ENCODE peak calls at places on chromosomes 5 and 9, in six cellular contexts. M, U, H, Y, L and P are unnamed samples. For H3K9me3, the result is how much of the 10 kb centered on the place peaks cover.

GRCh38 chr5:121189569-121190305 is 661.9 kb upstream of the FTMT start:
- DNase-seq in M (no peak), U (peak), H (no peak), Y (peak), L (no peak), P (no peak)

GRCh38 chr5:174426388-174426787 is 298.0 kb upstream of the MSX2 start:
- DNase-seq in M (no peak), U (no peak), H (no peak), Y (no peak), L (no peak), P (no peak)

GRCh38 chr9:134066923-134067851 is 639 bp downstream of the BRD3 start:
- DNase-seq in M (no peak), U (no peak), H (peak), Y (peak), L (peak), P (peak)

GRCh38 chr5:39014544-39014943 is 59.7 kb downstream of the RICTOR start:
- DNase-seq in M (no peak), U (no peak), H (no peak), Y (peak), L (no peak), P (no peak)

GRCh38 chr5:98839469-98840383 is 66.3 kb downstream of the RGMB start:
- DNase-seq in M (no peak), U (no peak), H (no peak), Y (no peak), L (peak), P (no peak)

GRCh38 chr5:123639244-123639643 is 127.3 kb downstream of the CSNK1G3 start:
- DNase-seq in M (no peak), U (no peak), H (no peak), Y (no peak), L (no peak), P (no peak)

GRCh38 chr5:171715551-171715950 is 70.1 kb upstream of the SMIM23 start:
- DNase-seq in M (no peak), U (no peak), H (no peak), Y (no peak), L (no peak), P (no peak)

GRCh38 chr5:34524123-34524522 is 132.0 kb upstream of the RAI14 start:
- DNase-seq in M (no peak), U (no peak), H (no peak), Y (peak), L (no peak), P (no peak)

GRCh38 chr5:109529520-109529919 is 119.7 kb upstream of the PJA2 start:
- DNase-seq in M (no peak), U (no peak), H (no peak), Y (peak), L (no peak), P (no peak)

GRCh38 chr9:13755551-13755950 is 476.1 kb upstream of the MPDZ start:
- DNase-seq in M (no peak), U (no peak), H (no peak), Y (no peak), L (no peak), P (no peak)

GRCh38 chr5:80119337-80119736 is 84.2 kb downstream of the THBS4 start:
- DNase-seq in M (no peak), U (no peak), H (no peak), Y (no peak), L (no peak), P (no peak)

GRCh38 chr5:175842947-175843793 is 28.2 kb upstream of the CPLX2 start:
- DNase-seq in M (no peak), U (no peak), H (no peak), Y (peak), L (no peak), P (no peak)

GRCh38 chr9:78167356-78167755 is 68.5 kb upstream of the CEP78 start:
- DNase-seq in M (no peak), U (no peak), H (no peak), Y (no peak), L (no peak), P (no peak)

GRCh38 chr9:89888233-89888632 is 283.4 kb downstream of the GADD45G start:
- DNase-seq in M (no peak), U (no peak), H (no peak), Y (no peak), L (no peak), P (no peak)

GRCh38 chr5:18761801-18762200 is 1127.5 kb downstream of the TAF11L14 start:
- DNase-seq in M (no peak), U (no peak), H (peak), Y (no peak), L (peak), P (no peak)

GRCh38 chr5:116371431-116371830 is 203.2 kb downstream of the SEMA6A start:
- DNase-seq in M (no peak), U (no peak), H (no peak), Y (no peak), L (no peak), P (no peak)

GRCh38 chr5:147190236-147190815 is 44.5 kb upstream of the STK32A start:
- DNase-seq in M (no peak), U (no peak), H (no peak), Y (no peak), L (no peak), P (no peak)

GRCh38 chr5:172113036-172113435 is 75.0 kb downstream of the STK10 start:
- DNase-seq in M (no peak), U (no peak), H (peak), Y (no peak), L (peak), P (peak)

GRCh38 chr9:106697799-106698591 is 165.0 kb upstream of the ZNF462 start:
- DNase-seq in M (no peak), U (peak), H (no peak), Y (peak), L (no peak), P (no peak)

GRCh38 chr5:72633649-72634048 is 126.4 kb upstream of the ZNF366 start:
- DNase-seq in M (no peak), U (no peak), H (no peak), Y (peak), L (no peak), P (no peak)

GRCh38 chr9:130042406-130042930 is 521 bp downstream of the FNBP1 start:
- DNase-seq in M (no peak), U (no peak), H (peak), Y (no peak), L (no peak), P (no peak)

GRCh38 chr9:79581794-79582193 is 10.0 kb downstream of the TLE4 start:
- DNase-seq in M (no peak), U (no peak), H (peak), Y (peak), L (peak), P (no peak)

GRCh38 chr5:133245191-133246052 is 193.6 kb downstream of the HSPA4 start:
- DNase-seq in M (peak), U (peak), H (no peak), Y (peak), L (peak), P (no peak)

GRCh38 chr5:138926688-138927448 is 51.7 kb upstream of the LRRTM2 start:
- DNase-seq in M (no peak), U (no peak), H (no peak), Y (no peak), L (no peak), P (no peak)

GRCh38 chr9:91421022-91421765 is 2.4 kb downstream of the NFIL3 start:
- DNase-seq in M (no peak), U (no peak), H (no peak), Y (peak), L (no peak), P (no peak)

GRCh38 chr5:30401479-30402058 is 791.9 kb upstream of the CDH6 start:
- DNase-seq in M (no peak), U (peak), H (no peak), Y (peak), L (no peak), P (no peak)

GRCh38 chr9:35540315-35540714 is 50.4 kb downstream of the RUSC2 start:
- DNase-seq in M (no peak), U (no peak), H (no peak), Y (no peak), L (no peak), P (no peak)

GRCh38 chr5:67934976-67935375 is 280.6 kb upstream of the PIK3R1 start:
- DNase-seq in M (no peak), U (no peak), H (no peak), Y (no peak), L (no peak), P (no peak)

GRCh38 chr9:36136277-36136893 is at the start of gene GLIPR2:
- DNase-seq in M (peak), U (peak), H (peak), Y (peak), L (peak), P (peak)

GRCh38 chr9:136791466-136792276 is 527 bp downstream of the TMEM141 start:
- DNase-seq in M (peak), U (peak), H (peak), Y (no peak), L (peak), P (peak)

GRCh38 chr5:39513236-39513635 is 88.5 kb upstream of the DAB2 start:
- DNase-seq in M (peak), U (no peak), H (no peak), Y (peak), L (no peak), P (no peak)

GRCh38 chr5:76030343-76030742 is 52.8 kb upstream of the SV2C start:
- DNase-seq in M (no peak), U (no peak), H (no peak), Y (no peak), L (no peak), P (no peak)

GRCh38 chr5:31692561-31693221 is 53.8 kb downstream of the PDZD2 start:
- DNase-seq in M (no peak), U (peak), H (no peak), Y (no peak), L (no peak), P (no peak)

GRCh38 chr5:93572773-93573626 is 8.0 kb downstream of the NR2F1-AS1 start:
- DNase-seq in M (no peak), U (no peak), H (no peak), Y (no peak), L (no peak), P (no peak)

GRCh38 chr5:84242286-84242685 is 142.4 kb downstream of the EDIL3 start:
- DNase-seq in M (no peak), U (no peak), H (no peak), Y (peak), L (no peak), P (no peak)

GRCh38 chr9:75775966-75776691 is 114.3 kb upstream of the PCSK5 start:
- DNase-seq in M (no peak), U (no peak), H (no peak), Y (no peak), L (no peak), P (no peak)

GRCh38 chr5:136036991-136037705 is 8.4 kb downstream of the TGFBI start:
- DNase-seq in M (no peak), U (no peak), H (peak), Y (peak), L (peak), P (no peak)

GRCh38 chr5:38445374-38446028 is 110.9 kb downstream of the LIFR start:
- DNase-seq in M (no peak), U (peak), H (no peak), Y (no peak), L (no peak), P (no peak)

GRCh38 chr9:131685753-131686706 is 53.8 kb downstream of the RAPGEF1 start:
- DNase-seq in M (no peak), U (no peak), H (no peak), Y (no peak), L (no peak), P (no peak)

GRCh38 chr5:137306903-137307302 is 192.2 kb downstream of the SPOCK1 start:
- DNase-seq in M (no peak), U (no peak), H (no peak), Y (no peak), L (no peak), P (no peak)

DNA sequence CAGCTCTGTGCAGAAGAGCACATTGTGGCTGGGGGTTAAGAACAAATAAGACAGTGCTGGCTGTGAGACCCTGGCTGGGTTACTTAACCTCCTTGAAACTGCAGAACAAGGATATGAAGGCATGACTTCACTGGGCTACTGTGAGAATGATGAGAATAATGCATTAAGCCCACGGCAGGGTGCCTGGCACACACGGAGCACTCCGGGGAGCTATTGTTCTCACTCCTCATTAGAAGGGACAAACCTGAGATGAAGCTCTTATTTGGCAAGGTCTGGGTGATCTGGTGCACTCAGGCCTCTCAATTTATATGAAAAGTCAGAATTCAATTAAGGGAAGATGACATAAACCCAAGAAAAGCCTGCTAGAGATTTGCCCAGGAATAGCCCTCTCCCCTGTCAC is 102.3 kb downstream of the COL23A1 start:
- DNase-seq in M (no peak), U (no peak), H (no peak), Y (no peak), L (no peak), P (no peak)
- H3K9me3 ChIP-seq in M (under half), U (under half), H (under half), Y (under half), L (under half), P (under half)

GRCh38 chr5:2376486-2376885 is 375.0 kb downstream of the IRX2 start:
- DNase-seq in M (no peak), U (no peak), H (no peak), Y (no peak), L (no peak), P (no peak)
- H3K9me3 ChIP-seq in M (under half), U (under half), H (under half), Y (under half), L (under half), P (under half)

DNA sequence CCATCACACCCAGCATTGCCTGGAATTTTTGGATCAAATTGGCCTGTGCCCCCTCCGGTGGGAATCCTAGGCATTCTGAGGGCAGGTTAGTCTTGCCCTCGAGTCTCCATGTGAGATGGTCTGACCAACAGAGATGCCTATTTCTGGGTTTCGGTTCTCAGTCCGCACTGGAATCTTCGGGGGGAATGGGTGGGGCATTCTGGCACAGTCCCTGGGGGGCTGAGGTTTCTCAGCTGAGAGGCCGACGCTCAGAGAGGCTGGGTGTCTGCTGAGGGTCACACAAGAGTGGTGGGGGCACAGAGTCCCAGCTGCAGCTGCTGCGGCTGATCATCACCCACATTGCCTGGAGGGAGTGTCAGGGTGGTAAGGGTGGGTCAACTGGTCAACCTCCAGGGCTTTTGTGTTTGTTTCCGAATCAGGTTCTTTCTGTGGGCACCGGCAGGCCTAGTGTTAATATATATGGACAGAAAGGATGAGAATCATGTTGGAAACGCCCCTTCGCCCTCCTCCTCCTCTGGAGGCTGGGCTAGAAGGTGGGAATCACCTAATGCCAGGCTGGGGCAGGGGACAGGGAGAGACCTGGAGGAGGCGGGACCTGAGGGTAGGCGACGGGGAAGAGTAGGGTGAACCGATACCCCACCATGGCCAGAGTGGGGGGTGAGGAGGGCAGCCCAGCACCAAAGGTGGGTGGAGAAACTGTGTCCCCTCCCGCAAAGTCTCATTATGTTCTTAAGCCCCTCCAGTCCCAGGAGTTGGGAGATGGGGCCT is 149.5 kb upstream of the PHYKPL start:
- DNase-seq in M (no peak), U (no peak), H (no peak), Y (no peak), L (no peak), P (no peak)
- H3K9me3 ChIP-seq in M (under half), U (under half), H (under half), Y (under half), L (under half), P (under half)

GRCh38 chr9:96766199-96766598 is 11.7 kb downstream of the ZNF510 start:
- DNase-seq in M (no peak), U (no peak), H (no peak), Y (no peak), L (no peak), P (no peak)

GRCh38 chr9:96758845-96759673 is 18.8 kb downstream of the ZNF510 start:
- DNase-seq in M (no peak), U (no peak), H (no peak), Y (no peak), L (peak), P (no peak)

DNA sequence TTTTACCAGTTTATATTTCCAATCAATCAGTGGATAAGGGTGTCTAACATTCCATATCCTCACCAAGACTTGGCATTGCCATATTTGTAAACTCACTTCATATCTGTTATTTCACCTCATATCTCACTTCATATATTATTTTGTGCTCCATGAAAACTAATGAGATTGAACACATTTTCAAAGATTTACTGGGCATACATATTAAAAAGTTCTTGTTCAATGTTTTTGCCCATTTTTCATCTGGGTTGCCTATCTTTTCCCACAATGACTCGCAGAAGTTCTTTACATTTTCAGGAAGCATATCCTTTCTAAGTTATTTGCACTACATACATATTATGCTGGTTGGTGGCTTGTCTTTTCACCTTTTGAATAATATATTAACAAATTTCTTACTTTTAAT is 15.3 kb downstream of the ZNF510 start:
- DNase-seq in M (no peak), U (no peak), H (no peak), Y (no peak), L (no peak), P (no peak)
- H3K9me3 ChIP-seq in M (under half), U (under half), H (under half), Y (half or more), L (half or more), P (half or more)

GRCh38 chr9:11269036-11269435 is 656.2 kb upstream of the PTPRD start:
- DNase-seq in M (no peak), U (no peak), H (no peak), Y (no peak), L (no peak), P (no peak)
- H3K9me3 ChIP-seq in M (under half), U (under half), H (under half), Y (under half), L (under half), P (under half)

GRCh38 chr5:1064383-1065142 is 47.3 kb downstream of the SLC12A7 start:
- DNase-seq in M (no peak), U (no peak), H (no peak), Y (no peak), L (no peak), P (no peak)
- H3K9me3 ChIP-seq in M (under half), U (under half), H (under half), Y (under half), L (under half), P (under half)

GRCh38 chr5:167699434-167699833 is 592.0 kb upstream of the WWC1 start:
- DNase-seq in M (peak), U (no peak), H (no peak), Y (peak), L (no peak), P (no peak)

GRCh38 chr5:167696558-167697314 is 594.7 kb upstream of the WWC1 start:
- DNase-seq in M (no peak), U (no peak), H (no peak), Y (no peak), L (no peak), P (no peak)

GRCh38 chr5:167688731-167689130 is 602.7 kb upstream of the WWC1 start:
- DNase-seq in M (no peak), U (no peak), H (no peak), Y (peak), L (no peak), P (no peak)

DNA sequence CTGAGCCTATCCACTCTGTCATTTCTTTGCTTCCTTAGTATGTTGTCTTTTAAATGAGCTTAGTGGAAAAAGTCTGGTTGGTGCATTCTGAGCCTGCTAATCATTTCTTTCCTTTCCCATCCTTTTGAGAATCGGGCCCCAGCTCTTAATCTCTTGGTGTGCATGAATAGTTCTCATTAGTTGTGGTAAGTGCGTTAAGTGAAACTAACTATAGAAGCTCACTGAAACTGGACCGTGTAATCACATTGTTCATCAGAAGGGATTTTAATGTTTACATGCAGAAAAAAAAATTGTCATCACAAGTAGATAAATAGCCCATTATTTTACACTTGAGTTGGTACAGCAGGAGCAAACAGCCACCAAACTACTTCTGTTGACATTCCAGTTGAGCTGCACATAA is 596.9 kb upstream of the WWC1 start:
- DNase-seq in M (no peak), U (no peak), H (no peak), Y (no peak), L (no peak), P (no peak)
- H3K9me3 ChIP-seq in M (under half), U (under half), H (under half), Y (under half), L (under half), P (under half)

GRCh38 chr5:6000867-6001266 is 377.5 kb downstream of the MED10 start:
- DNase-seq in M (no peak), U (no peak), H (no peak), Y (no peak), L (no peak), P (no peak)

DNA sequence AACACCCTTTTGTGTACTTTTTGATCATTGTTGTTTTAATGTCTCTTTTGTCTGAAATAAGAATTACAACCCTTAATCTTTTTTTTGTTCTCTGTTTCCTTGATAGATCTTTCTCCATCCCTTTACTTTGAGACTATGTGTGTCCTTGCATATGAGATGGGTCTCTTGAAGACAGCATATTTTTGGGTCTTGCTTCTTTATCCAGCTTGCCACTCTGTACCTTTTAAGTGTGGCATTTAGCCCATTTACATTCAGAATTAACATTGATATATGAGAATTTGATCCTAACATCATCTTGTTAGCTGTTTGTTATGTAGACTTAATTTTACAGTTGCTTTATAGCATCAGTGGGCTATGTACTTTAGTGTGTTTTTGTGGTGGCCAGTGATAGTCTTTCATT is 382.5 kb downstream of the MED10 start:
- DNase-seq in M (no peak), U (no peak), H (no peak), Y (no peak), L (no peak), P (no peak)
- H3K9me3 ChIP-seq in M (under half), U (under half), H (under half), Y (under half), L (under half), P (under half)